ENCODE peak calls at places on chromosome 6, in ten cellular contexts. Q, S, R, X, C, N, O, J, K and P are unnamed samples.

GRCh38 chr6:9646346-9647042 is 768.4 kb downstream of the TFAP2A start:
- DNase-seq in X (no peak), C (peak), K (no peak), S (no peak), R (no peak), N (peak), Q (peak), J (no peak), O (peak), P (peak)

GRCh38 chr6:20092071-20092566 is 120.2 kb downstream of the MBOAT1 start:
- DNase-seq in X (peak), R (peak), C (peak), S (no peak), K (no peak), O (peak), J (no peak), Q (peak), N (peak), P (peak)

GRCh38 chr6:12233693-12234551 is 56.2 kb upstream of the EDN1 start:
- DNase-seq in R (peak), Q (peak), K (no peak), C (peak), S (no peak), X (peak), N (peak), J (no peak), O (peak), P (peak)

GRCh38 chr6:149179431-149179830 is 138.1 kb upstream of the TAB2 start:
- DNase-seq in O (no peak), N (no peak), J (no peak), X (no peak), R (no peak), C (no peak), S (no peak), K (no peak), Q (no peak), P (no peak)

GRCh38 chr6:32785781-32786533 is 22.6 kb upstream of the HLA-DQB2 start:
- DNase-seq in J (no peak), K (no peak), X (peak), N (peak), Q (peak), C (peak), R (no peak), O (peak), S (no peak), P (peak)

GRCh38 chr6:85135376-85136094 is 314.3 kb upstream of the NT5E start:
- DNase-seq in K (no peak), X (no peak), R (no peak), O (peak), S (no peak), J (no peak), Q (no peak), C (peak), N (no peak), P (peak)

GRCh38 chr6:69957990-69958559 is 91.7 kb downstream of the COL19A1 start:
- DNase-seq in J (no peak), S (no peak), O (peak), C (no peak), Q (no peak), X (no peak), R (no peak), K (no peak), N (peak), P (peak)

GRCh38 chr6:38847497-38847896 is 132.4 kb downstream of the DNAH8 start:
- DNase-seq in N (no peak), S (no peak), Q (no peak), C (no peak), J (no peak), O (no peak), X (no peak), K (no peak), R (no peak), P (no peak)

GRCh38 chr6:153424719-153425400 is 293.8 kb upstream of the RGS17 start:
- DNase-seq in Q (no peak), X (no peak), R (no peak), J (no peak), C (no peak), O (peak), S (no peak), K (no peak), N (no peak), P (no peak)

GRCh38 chr6:142207265-142207877 is 60.3 kb downstream of the VTA1 start:
- DNase-seq in K (peak), C (peak), Q (peak), R (no peak), J (no peak), X (peak), O (peak), S (no peak), N (peak), P (peak)

GRCh38 chr6:169807699-169808607 is 56.5 kb downstream of the ERMARD start:
- DNase-seq in R (no peak), X (no peak), N (no peak), O (no peak), J (no peak), Q (no peak), K (no peak), S (no peak), C (no peak), P (no peak)

GRCh38 chr6:1942834-1943233 is 302.6 kb downstream of the GMDS start:
- DNase-seq in K (no peak), Q (no peak), R (no peak), O (no peak), C (no peak), S (no peak), J (no peak), N (no peak), X (no peak), P (no peak)

GRCh38 chr6:90483116-90483839 is 103.6 kb downstream of the MAP3K7 start:
- DNase-seq in Q (no peak), O (peak), C (peak), J (no peak), R (no peak), S (no peak), K (no peak), N (peak), X (no peak), P (peak)

GRCh38 chr6:84876723-84877514 is 112.5 kb upstream of the TBX18 start:
- DNase-seq in N (no peak), Q (no peak), S (no peak), X (no peak), R (no peak), K (no peak), J (no peak), C (no peak), O (no peak), P (no peak)

GRCh38 chr6:143842902-143843688 is at the start of gene LTV1:
- DNase-seq in R (peak), K (peak), O (peak), S (peak), N (peak), C (peak), X (peak), J (peak), Q (peak), P (peak)

GRCh38 chr6:143840595-143840994 is 2.5 kb upstream of the LTV1 start:
- DNase-seq in K (no peak), X (no peak), N (no peak), J (no peak), R (no peak), Q (no peak), C (no peak), O (no peak), S (no peak), P (no peak)

GRCh38 chr6:143843689-143844405 is 709 bp downstream of the LTV1 start:
- DNase-seq in S (no peak), J (no peak), R (no peak), K (no peak), X (no peak), O (peak), Q (peak), N (peak), C (peak), P (no peak)

GRCh38 chr6:143842468-143842901 is 653 bp upstream of the LTV1 start:
- DNase-seq in R (no peak), N (peak), O (no peak), Q (peak), J (no peak), S (no peak), K (no peak), C (no peak), X (no peak), P (no peak)

DNA sequence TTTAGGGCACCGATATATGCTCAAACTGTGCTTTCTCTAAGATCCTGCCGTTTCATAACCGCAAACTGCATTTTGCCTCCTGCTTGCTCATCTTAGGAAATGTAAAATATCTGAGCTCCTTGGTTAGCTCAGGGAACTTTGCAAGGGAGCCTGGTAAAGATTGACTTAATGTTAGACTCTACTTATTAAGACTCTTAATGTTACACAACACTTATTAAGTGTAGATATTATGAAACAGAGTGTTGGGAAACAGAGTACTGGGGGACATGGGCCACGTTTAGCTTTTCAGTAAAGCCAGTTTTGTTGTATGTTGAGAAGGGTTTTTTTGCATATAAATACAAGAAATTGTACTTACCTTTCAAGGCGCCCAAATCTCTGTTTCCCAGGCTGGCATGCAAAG is 1.9 kb downstream of the LTV1 start:
- DNase-seq in K (no peak), O (no peak), Q (peak), C (no peak), N (no peak), X (no peak), J (no peak), R (no peak), S (no peak), P (no peak)
- H3K4me3 ChIP-seq in K (no peak), O (no peak), Q (peak), C (no peak), N (no peak), X (no peak), J (no peak), R (no peak), S (no peak), P (no peak)

GRCh38 chr6:49336514-49337131 is 126.4 kb downstream of the MMUT start:
- DNase-seq in K (no peak), Q (peak), S (no peak), X (peak), N (peak), O (peak), J (no peak), R (no peak), C (peak), P (peak)
- TF ChIP-seq CTCF in K (no peak), Q (no peak), S (no peak), X (no peak), N (no peak), O (no peak), J (no peak), R (no peak), C (no peak), P (no peak)

GRCh38 chr6:168158280-168158979 is 79.4 kb upstream of the FRMD1 start:
- DNase-seq in Q (no peak), X (no peak), R (no peak), S (no peak), N (no peak), C (no peak), O (peak), K (no peak), J (no peak), P (peak)
- H3K4me3 ChIP-seq in Q (no peak), X (no peak), R (no peak), S (no peak), N (no peak), C (no peak), O (no peak), K (no peak), J (no peak), P (peak)

GRCh38 chr6:894274-894673 is 201.3 kb upstream of the EXOC2 start:
- DNase-seq in J (no peak), S (no peak), O (no peak), K (no peak), R (no peak), Q (no peak), X (no peak), N (no peak), C (no peak), P (no peak)
- TF ChIP-seq CTCF in J (no peak), S (peak), O (peak), K (no peak), R (peak), Q (no peak), X (no peak), N (no peak), C (no peak), P (peak)

DNA sequence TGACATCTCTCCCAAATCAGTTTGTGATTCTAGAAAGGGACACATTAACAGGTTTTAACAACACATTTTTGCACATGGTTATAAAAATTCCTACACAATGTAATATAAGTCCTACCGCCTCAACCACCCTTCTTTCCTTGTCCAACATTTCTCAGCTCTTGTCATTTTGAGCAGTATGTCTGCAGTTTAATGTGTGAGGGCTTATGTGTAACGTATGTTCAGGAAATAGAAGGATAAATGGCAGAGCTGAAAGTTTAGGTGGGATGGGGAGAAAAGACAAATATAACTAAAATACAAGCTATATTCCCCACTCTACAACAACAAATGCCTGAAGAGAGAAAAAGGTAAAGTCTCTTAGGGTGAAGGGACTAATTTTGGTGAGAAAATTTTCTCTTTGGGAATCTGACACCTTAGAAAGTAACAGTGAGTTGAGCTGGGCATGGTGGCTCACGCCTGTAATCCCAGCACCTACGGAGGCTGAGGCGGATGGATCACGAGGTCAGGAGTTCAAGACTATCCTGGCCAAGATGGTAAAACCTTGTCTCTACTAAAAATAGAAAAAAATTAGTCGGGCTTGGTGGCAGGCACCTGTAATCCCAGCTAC is 5.0 kb downstream of the PNRC1 start:
- DNase-seq in O (peak), J (no peak), S (no peak), X (no peak), N (no peak), Q (no peak), C (peak), K (no peak), R (no peak), P (no peak)
- H3K4me3 ChIP-seq in O (peak), J (no peak), S (no peak), X (no peak), N (no peak), Q (no peak), C (no peak), K (no peak), R (no peak), P (no peak)

DNA sequence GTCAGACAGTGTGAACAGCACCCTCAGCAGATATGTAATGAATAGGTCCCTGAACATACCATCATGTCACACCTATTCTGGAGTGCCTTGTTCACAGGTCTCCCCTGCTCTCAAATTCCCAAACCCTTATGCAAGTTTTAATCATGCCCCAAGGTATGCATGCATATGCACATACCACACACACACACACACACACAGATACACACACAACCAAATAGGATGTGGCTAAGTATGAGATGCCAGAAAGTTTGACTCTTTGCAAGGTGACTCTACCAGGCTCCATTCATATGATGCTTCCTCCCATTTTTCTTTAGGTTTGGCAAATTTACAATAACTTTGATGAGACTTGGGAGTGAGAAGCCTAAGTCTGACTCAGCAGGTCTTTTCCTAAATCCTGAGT is 243.8 kb upstream of the IRAK1BP1 start:
- DNase-seq in C (no peak), R (no peak), X (no peak), O (no peak), J (no peak), S (no peak), Q (no peak), K (no peak), N (no peak), P (no peak)
- TF ChIP-seq CTCF in C (no peak), R (no peak), X (no peak), O (no peak), J (no peak), S (no peak), Q (no peak), K (no peak), N (no peak), P (no peak)

GRCh38 chr6:157223021-157223430 is 100.3 kb downstream of the TMEM242 start:
- DNase-seq in J (no peak), C (no peak), K (no peak), X (no peak), R (no peak), O (no peak), S (peak), N (no peak), Q (peak), P (no peak)
- H3K4me3 ChIP-seq in J (no peak), C (no peak), K (no peak), X (no peak), R (no peak), O (no peak), S (no peak), N (no peak), Q (no peak), P (no peak)

GRCh38 chr6:119979862-119980261 is 630.3 kb upstream of the MAN1A1 start:
- DNase-seq in O (peak), C (peak), J (no peak), K (no peak), N (peak), Q (no peak), S (no peak), X (no peak), R (no peak), P (no peak)
- TF ChIP-seq CTCF in O (peak), C (peak), J (no peak), K (no peak), N (peak), Q (no peak), S (no peak), X (peak), R (peak), P (no peak)

GRCh38 chr6:34315780-34316179 is 67.0 kb upstream of the SMIM29 start:
- DNase-seq in X (no peak), N (no peak), S (no peak), J (no peak), K (no peak), O (no peak), C (no peak), Q (peak), R (peak), P (no peak)
- H3K4me3 ChIP-seq in X (no peak), N (no peak), S (no peak), J (no peak), K (no peak), O (no peak), C (no peak), Q (no peak), R (no peak), P (no peak)

DNA sequence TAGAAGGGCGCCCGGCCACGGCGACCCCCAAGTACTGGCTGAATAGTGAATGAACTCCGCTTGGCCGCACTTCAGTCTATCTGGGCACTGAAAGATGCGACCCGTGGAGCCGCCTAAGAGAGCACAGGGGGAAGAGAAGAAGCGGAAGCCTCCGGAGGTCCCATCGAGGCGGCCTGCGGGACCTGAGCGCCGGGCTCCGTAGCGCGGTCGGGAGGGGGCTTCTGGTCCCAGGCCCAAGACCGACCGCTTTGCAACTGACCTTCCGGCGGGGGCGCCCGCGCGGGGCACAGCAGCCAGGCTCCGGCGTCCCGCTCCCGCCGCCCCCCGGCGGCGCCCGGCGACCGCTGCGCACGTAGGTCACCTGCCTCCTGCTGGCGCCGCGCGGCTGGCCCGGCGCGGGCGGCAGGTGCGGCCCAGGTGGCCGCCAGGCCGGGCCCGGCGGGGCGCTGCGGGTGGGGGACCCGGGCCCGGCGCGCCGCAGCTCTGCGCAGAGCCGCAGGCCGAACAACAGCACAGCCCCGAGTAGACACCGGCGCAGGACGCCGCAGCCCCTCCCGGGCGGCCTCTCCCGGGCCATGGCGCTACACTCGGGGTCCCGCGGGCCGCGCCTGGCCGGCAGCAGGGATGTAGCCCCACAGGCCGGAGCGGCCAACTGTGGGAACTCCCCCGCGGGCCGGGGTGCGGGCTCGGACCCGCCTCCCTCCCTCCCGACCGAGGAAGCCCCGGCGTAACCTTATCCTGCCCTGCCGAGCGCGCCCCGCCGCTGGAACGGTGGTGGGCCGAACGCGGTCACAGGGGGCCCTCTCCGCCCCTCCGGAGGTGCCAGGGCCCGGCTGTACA is at the start of gene METTL24:
- DNase-seq in Q (peak), K (peak), S (no peak), J (peak), C (no peak), N (no peak), R (peak), O (no peak), X (peak), P (no peak)
- TF ChIP-seq CTCF in Q (no peak), K (no peak), S (no peak), J (no peak), C (no peak), N (no peak), R (no peak), O (no peak), X (no peak), P (no peak)